ENCODE peak calls at places on chromosome 10, in five cellular contexts. K, W, O, E and Q are unnamed samples.
A peak's percentile ranks its signal among the peaks of the same experiment; 100 is the strongest.

GRCh38 chr10:30433779-30434272 is at the start of gene MAP3K8:
- DNase-seq in W (no peak), E (no peak), O (peak; percentile 84), K (peak; percentile 80), Q (no peak)

GRCh38 chr10:105973252-105973877 is 1191.1 kb downstream of the SORCS1 start:
- DNase-seq in K (no peak), O (no peak), E (no peak), W (no peak), Q (no peak)

GRCh38 chr10:33161550-33162247 is 172.8 kb downstream of the NRP1 start:
- DNase-seq in E (no peak), W (no peak), O (no peak), K (no peak), Q (no peak)

GRCh38 chr10:70923696-70924095 is 35.3 kb upstream of the PCBD1 start:
- DNase-seq in K (no peak), E (no peak), O (no peak), W (no peak), Q (no peak)

GRCh38 chr10:11532329-11532728 is 79.1 kb downstream of the USP6NL start:
- DNase-seq in W (no peak), E (no peak), O (no peak), K (no peak), Q (no peak)

GRCh38 chr10:55629792-55630490 is 731.1 kb downstream of the ZWINT start:
- DNase-seq in K (no peak), O (no peak), E (no peak), W (no peak), Q (no peak)

GRCh38 chr10:1274746-1275544 is 218.8 kb downstream of the WDR37 start:
- DNase-seq in K (no peak), E (no peak), W (no peak), O (no peak), Q (no peak)

GRCh38 chr10:51344371-51344770 is 270.1 kb downstream of the PRKG1 start:
- DNase-seq in K (no peak), W (no peak), O (no peak), E (no peak), Q (no peak)

GRCh38 chr10:123999261-123999660 is 94.1 kb downstream of the CHST15 start:
- DNase-seq in O (no peak), K (no peak), W (no peak), E (no peak), Q (no peak)

GRCh38 chr10:106557053-106557452 is 607.5 kb downstream of the SORCS1 start:
- DNase-seq in E (no peak), W (peak; percentile 40), O (no peak), K (no peak), Q (no peak)

GRCh38 chr10:61901829-61902447 is 439 bp downstream of the ARID5B start:
- DNase-seq in E (no peak), O (no peak), W (no peak), K (no peak), Q (no peak)